ENCODE peak calls at places on chromosomes 6 and 20, in six cellular contexts. B is neural progenitor cell, S is GM23248, E is PC-3, I is GM23338, U is MM.1S. Z is an unnamed sample.

GRCh38 chr6:17622144-17622543 is 22.0 kb downstream of the FAM8A1 start:
- DNase-seq in E (no peak), U (no peak), B (no peak), S (peak), I (no peak), Z (no peak)

GRCh38 chr20:37378785-37379598 is 33.1 kb downstream of the SRC start:
- DNase-seq in I (peak), E (peak), S (peak), B (no peak), U (no peak), Z (no peak)

GRCh38 chr6:114108119-114109002 is 137.4 kb upstream of the HDAC2 start:
- DNase-seq in S (peak), B (peak), U (peak), I (peak), E (peak), Z (peak)

GRCh38 chr6:42520786-42521607 is 42.8 kb upstream of the UBR2 start:
- DNase-seq in I (no peak), E (peak), U (no peak), B (no peak), S (peak), Z (peak)

GRCh38 chr20:1491281-1491840 is at the start of gene SIRPB2:
- DNase-seq in S (no peak), U (no peak), I (no peak), E (no peak), B (no peak), Z (no peak)

GRCh38 chr6:165568326-165568725 is 94.7 kb downstream of the PDE10A start:
- DNase-seq in B (no peak), S (no peak), I (no peak), E (no peak), U (no peak), Z (no peak)

GRCh38 chr6:145801021-145801420 is 13.6 kb downstream of the FBXO30 start:
- DNase-seq in U (no peak), I (no peak), B (no peak), E (no peak), S (no peak), Z (no peak)

GRCh38 chr6:32668226-32668747 is 1.8 kb upstream of the HLA-DQB1 start:
- DNase-seq in E (peak), I (peak), B (peak), U (peak), S (peak), Z (peak)

GRCh38 chr20:34299925-34300806 is 3.0 kb downstream of the AHCY start:
- DNase-seq in U (no peak), S (peak), B (no peak), I (no peak), E (peak), Z (no peak)

GRCh38 chr6:31736026-31736767 is at the start of gene CLIC1:
- DNase-seq in B (peak), I (peak), U (peak), S (peak), E (peak), Z (peak)

GRCh38 chr6:147058786-147059434 is 145.3 kb upstream of the STXBP5 start:
- DNase-seq in B (no peak), E (peak), U (no peak), I (no peak), S (peak), Z (no peak)

GRCh38 chr6:33211666-33212422 is 3.5 kb downstream of the RING1 start:
- DNase-seq in I (peak), U (no peak), E (no peak), B (peak), S (no peak), Z (no peak)

GRCh38 chr6:33925210-33925609 is 121.4 kb upstream of the MLN start:
- DNase-seq in S (no peak), U (no peak), E (no peak), B (no peak), I (no peak), Z (no peak)

GRCh38 chr6:149860834-149861602 is 3.1 kb downstream of the LRP11 start:
- DNase-seq in I (no peak), B (peak), S (no peak), U (no peak), E (no peak), Z (no peak)

GRCh38 chr6:116215414-116215813 is 38.5 kb downstream of the TSPYL4 start:
- DNase-seq in I (no peak), S (peak), E (peak), B (no peak), U (no peak), Z (no peak)

GRCh38 chr20:48904566-48905321 is 16.8 kb upstream of the ARFGEF2 start:
- DNase-seq in B (peak), I (peak), S (peak), U (peak), E (peak), Z (peak)

GRCh38 chr20:45049904-45050471 is 50.9 kb downstream of the KCNS1 start:
- DNase-seq in I (no peak), B (peak), E (no peak), S (no peak), U (no peak), Z (peak)

GRCh38 chr20:62688855-62689460 is 19.7 kb upstream of the NTSR1 start:
- DNase-seq in U (no peak), I (no peak), B (peak), E (no peak), S (peak), Z (no peak)

GRCh38 chr6:144350176-144350575 is 65.0 kb downstream of the UTRN start:
- DNase-seq in S (no peak), E (no peak), I (no peak), B (no peak), U (peak), Z (peak)

GRCh38 chr6:24255676-24256075 is 102.2 kb downstream of the DCDC2 start:
- DNase-seq in U (peak), I (no peak), B (no peak), S (no peak), E (no peak), Z (no peak)

GRCh38 chr20:45268531-45268930 is 14.2 kb upstream of the SLPI start:
- DNase-seq in I (no peak), S (peak), E (peak), B (no peak), U (no peak), Z (no peak)

GRCh38 chr6:12065321-12066140 is 53.4 kb downstream of the HIVEP1 start:
- DNase-seq in E (no peak), I (peak), B (no peak), U (no peak), S (no peak), Z (peak)

GRCh38 chr6:40721252-40721936 is 134.2 kb upstream of the LRFN2 start:
- DNase-seq in E (no peak), I (no peak), U (no peak), B (peak), S (no peak), Z (no peak)

GRCh38 chr6:40725390-40725789 is 138.2 kb upstream of the LRFN2 start:
- DNase-seq in E (no peak), S (no peak), B (no peak), I (no peak), U (no peak), Z (no peak)

GRCh38 chr6:40722081-40722480 is 134.9 kb upstream of the LRFN2 start:
- DNase-seq in E (no peak), B (peak), U (no peak), I (no peak), S (no peak), Z (no peak)

GRCh38 chr6:40722553-40723258 is 135.5 kb upstream of the LRFN2 start:
- DNase-seq in B (no peak), I (no peak), E (no peak), U (no peak), S (peak), Z (no peak)

GRCh38 chr6:40723967-40724366 is 136.8 kb upstream of the LRFN2 start:
- DNase-seq in I (no peak), S (peak), E (no peak), U (no peak), B (no peak), Z (no peak)
- H2AFZ ChIP-seq in I (no peak), S (no peak), E (no peak), U (no peak), B (no peak), Z (no peak)

GRCh38 chr20:4480104-4480503 is 241.6 kb upstream of the PRND start:
- DNase-seq in S (no peak), I (peak), E (no peak), U (no peak), B (no peak), Z (no peak)
- H3K27ac ChIP-seq in S (no peak), I (no peak), E (no peak), U (no peak), B (no peak), Z (no peak)

GRCh38 chr6:106972500-106972899 is 2.0 kb downstream of the CD24 start:
- DNase-seq in S (no peak), I (no peak), B (peak), E (peak), U (no peak), Z (peak)

GRCh38 chr6:106973841-106974336 is 640 bp downstream of the CD24 start:
- DNase-seq in E (peak), S (peak), I (peak), U (no peak), B (peak), Z (peak)

GRCh38 chr6:106974337-106974998 is at the start of gene CD24:
- DNase-seq in E (peak), S (no peak), B (peak), U (no peak), I (peak), Z (peak)

GRCh38 chr6:106974999-106975698 is 620 bp upstream of the CD24 start:
- DNase-seq in S (peak), U (peak), E (peak), B (peak), I (peak), Z (peak)

DNA sequence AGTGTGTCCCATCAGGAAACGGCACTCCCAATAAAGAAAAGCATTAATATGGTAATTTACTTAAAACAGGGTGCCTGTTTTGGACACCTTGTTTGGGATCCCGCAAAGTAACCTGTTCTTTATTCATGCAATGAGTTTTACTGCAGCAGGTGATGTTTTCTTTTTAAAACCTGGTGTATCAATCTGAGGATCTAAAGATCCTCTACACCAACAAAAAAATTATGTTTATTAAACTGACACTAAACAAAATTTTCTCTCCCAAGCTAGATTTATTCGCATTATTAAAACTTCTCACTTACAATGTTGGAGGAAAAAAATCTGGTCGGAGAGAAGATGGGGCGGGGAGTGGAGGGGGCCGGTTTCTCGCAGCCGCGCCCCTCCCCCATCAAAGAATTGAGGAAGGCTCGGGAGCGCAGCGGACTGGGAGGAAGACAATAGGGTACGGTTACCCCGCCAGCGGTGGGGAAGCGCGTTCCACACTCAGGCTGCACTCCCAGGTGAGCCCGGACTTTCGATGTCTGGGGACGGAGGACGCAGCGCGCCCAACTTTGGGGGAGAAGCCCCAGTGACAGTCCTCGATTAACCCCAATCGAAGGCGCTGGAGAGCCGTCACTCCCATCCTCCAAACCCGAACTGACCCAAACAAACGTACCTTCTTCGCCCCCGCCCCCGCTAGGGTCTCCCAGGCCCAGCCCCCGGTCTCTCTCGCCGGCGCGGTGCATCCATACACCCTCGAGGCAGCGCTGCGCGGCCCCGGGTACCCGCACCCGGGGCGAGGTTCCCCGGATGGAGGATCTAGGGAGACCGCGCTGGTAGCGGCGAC is 1.3 kb downstream of the CD24 start:
- DNase-seq in E (no peak), I (peak), B (peak), U (no peak), S (no peak), Z (peak)
- TF ChIP-seq EZH2phosphoT487 in E (no peak), I (no peak), B (no peak), U (no peak), S (no peak), Z (no peak)

GRCh38 chr6:45577836-45578504 is 200.2 kb upstream of the SUPT3H start:
- DNase-seq in U (no peak), E (no peak), I (no peak), S (peak), B (no peak), Z (no peak)

GRCh38 chr6:45574013-45574412 is 196.3 kb upstream of the SUPT3H start:
- DNase-seq in S (no peak), E (no peak), I (no peak), B (no peak), U (no peak), Z (no peak)

GRCh38 chr6:45574885-45575284 is 197.2 kb upstream of the SUPT3H start:
- DNase-seq in B (no peak), S (no peak), I (no peak), U (no peak), E (no peak), Z (no peak)

GRCh38 chr6:45572833-45573232 is 195.1 kb upstream of the SUPT3H start:
- DNase-seq in S (no peak), B (no peak), U (no peak), I (no peak), E (no peak), Z (no peak)

GRCh38 chr6:45576648-45577624 is 199.2 kb upstream of the SUPT3H start:
- DNase-seq in B (no peak), U (no peak), S (no peak), I (no peak), E (no peak), Z (no peak)
- H2AFZ ChIP-seq in B (no peak), U (no peak), S (peak), I (peak), E (no peak), Z (no peak)

DNA sequence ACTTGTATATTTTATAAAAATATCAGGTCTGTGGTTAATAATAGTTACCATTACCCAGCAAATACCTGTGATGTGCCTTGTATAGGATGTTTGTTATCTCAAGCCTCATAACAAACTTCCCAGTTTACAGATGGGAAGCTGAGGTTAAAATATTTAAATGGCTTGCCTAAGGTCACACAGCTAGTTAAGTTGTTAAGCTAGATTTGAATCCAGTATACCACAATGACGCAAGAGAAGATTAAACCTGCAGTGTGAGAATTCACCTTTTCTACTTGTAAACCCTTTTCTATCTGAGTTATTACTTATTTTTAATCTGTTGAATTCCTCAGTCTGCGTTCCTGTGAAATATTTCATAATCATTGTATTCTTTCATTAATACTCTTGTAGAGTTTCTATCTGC is 4.9 kb downstream of the DSP start:
- DNase-seq in U (no peak), I (no peak), E (no peak), B (no peak), S (no peak), Z (no peak)
- H3K27ac ChIP-seq in U (no peak), I (no peak), E (no peak), B (no peak), S (no peak), Z (no peak)

Z was measured in OCI-LY7.